ENCODE peak calls at places on chromosomes 12 and 14, in eight cellular contexts. W is CD8-positive, alpha-beta T cell; V is AG09309; G is fibroblast of the aortic adventitia; I is brain microvascular endothelial cell; P is ovary; O is thoracic aorta; H is PC-9. X is an unnamed sample.

GRCh38 chr12:87720967-87721366 is 308.2 kb downstream of the C12orf50 start:
- DNase-seq in W (no peak), V (no peak), G (no peak), I (no peak), P (no peak), O (no peak), H (no peak), X (no peak)

GRCh38 chr12:4214912-4215861 is 58.4 kb upstream of the CCND2 start:
- DNase-seq in W (peak; percentile 34), V (no peak), G (no peak), I (no peak), P (no peak), O (no peak), H (no peak), X (peak; percentile 5)

GRCh38 chr12:101794574-101794973 is 36.2 kb downstream of the GNPTAB start:
- DNase-seq in W (no peak), V (no peak), G (no peak), I (no peak), P (no peak), O (no peak), H (no peak), X (no peak)

GRCh38 chr12:45425426-45425825 is 209.5 kb downstream of the ANO6 start:
- DNase-seq in W (no peak), V (peak; percentile 69), G (peak; percentile 54), I (peak; percentile 11), P (no peak), O (no peak), H (no peak), X (peak; percentile 22)

GRCh38 chr12:20368653-20369163 is 371 bp downstream of the PDE3A start:
- DNase-seq in W (no peak), V (no peak), G (peak; percentile 59), I (peak; percentile 45), P (peak; percentile 40), O (no peak), H (no peak), X (peak; percentile 18)

GRCh38 chr14:58535084-58535483 is 102.7 kb upstream of the DACT1 start:
- DNase-seq in W (no peak), V (peak; percentile 8), G (peak; percentile 54), I (peak; percentile 18), P (no peak), O (no peak), H (no peak), X (no peak)

GRCh38 chr12:105481906-105482305 is 151.4 kb downstream of the C12orf75 start:
- DNase-seq in W (no peak), V (no peak), G (no peak), I (no peak), P (no peak), O (no peak), H (no peak), X (no peak)

GRCh38 chr12:39587247-39587646 is 32.4 kb downstream of the ABCD2 start:
- DNase-seq in W (no peak), V (no peak), G (no peak), I (peak; percentile 16), P (no peak), O (no peak), H (no peak), X (no peak)

GRCh38 chr14:104423715-104424405 is 155.7 kb upstream of the C14orf180 start:
- DNase-seq in W (no peak), V (no peak), G (no peak), I (no peak), P (peak; percentile 15), O (no peak), H (no peak), X (no peak)

GRCh38 chr12:121427556-121428055 is 27.7 kb downstream of the RNF34 start:
- DNase-seq in W (no peak), V (no peak), G (no peak), I (no peak), P (no peak), O (no peak), H (no peak), X (no peak)

GRCh38 chr14:99191663-99192621 is 80.1 kb downstream of the BCL11B start:
- DNase-seq in W (peak; percentile 74), V (no peak), G (peak; percentile 33), I (peak; percentile 53), P (peak; percentile 71), O (no peak), H (no peak), X (peak; percentile 36)

GRCh38 chr12:121287267-121287954 is 9.1 kb downstream of the CAMKK2 start:
- DNase-seq in W (no peak), V (no peak), G (peak; percentile 48), I (peak; percentile 16), P (no peak), O (no peak), H (no peak), X (peak; percentile 18)

GRCh38 chr14:68507544-68508081 is 285.3 kb downstream of the ZFP36L1 start:
- DNase-seq in W (peak; percentile 77), V (no peak), G (no peak), I (no peak), P (no peak), O (no peak), H (no peak), X (no peak)

GRCh38 chr14:59283380-59283779 is 94.9 kb downstream of the DAAM1 start:
- DNase-seq in W (no peak), V (peak; percentile 52), G (peak; percentile 56), I (no peak), P (no peak), O (no peak), H (peak; percentile 90), X (peak; percentile 56)

GRCh38 chr12:20367731-20368652 is at the start of gene PDE3A:
- DNase-seq in W (no peak), V (peak; percentile 44), G (peak; percentile 79), I (peak; percentile 82), P (peak; percentile 64), O (no peak), H (no peak), X (peak; percentile 56)

GRCh38 chr14:66311058-66311457 is 175.1 kb upstream of the CCDC196 start:
- DNase-seq in W (no peak), V (no peak), G (no peak), I (no peak), P (no peak), O (no peak), H (no peak), X (no peak)

GRCh38 chr14:72284176-72284575 is 351.9 kb downstream of the RGS6 start:
- DNase-seq in W (no peak), V (no peak), G (no peak), I (no peak), P (no peak), O (no peak), H (no peak), X (no peak)

GRCh38 chr14:74126315-74126714 is 41.6 kb downstream of the LIN52 start:
- DNase-seq in W (no peak), V (no peak), G (no peak), I (no peak), P (no peak), O (no peak), H (no peak), X (no peak)

DNA sequence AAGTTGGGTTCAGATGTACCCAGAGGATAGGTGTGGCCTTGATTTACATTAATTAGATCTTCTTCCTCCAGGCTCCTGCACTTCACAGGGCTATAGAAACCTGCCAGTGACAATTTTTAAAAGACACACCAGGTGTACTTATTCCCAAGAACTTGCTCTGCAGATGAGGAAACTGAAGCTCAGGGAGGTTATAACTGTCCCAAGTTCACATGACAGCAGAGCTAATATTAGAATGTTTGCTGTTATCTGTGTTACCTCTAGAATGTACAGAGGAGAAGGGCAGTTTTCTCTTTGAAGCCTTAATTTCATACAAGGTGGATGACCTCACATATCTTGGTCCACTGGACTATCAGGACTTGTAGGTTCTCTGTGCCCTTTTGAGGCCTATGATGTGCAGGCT is 27.7 kb downstream of the RASSF8 start:
- DNase-seq in W (no peak), V (no peak), G (no peak), I (no peak), P (no peak), O (no peak), H (no peak), X (no peak)
- H3K4me3 ChIP-seq in W (no peak overlapping the region), V (no peak overlapping the region), G (no peak overlapping the region), I (no peak overlapping the region), P (no peak overlapping the region), O (no peak overlapping the region), H (no peak overlapping the region), X (no peak overlapping the region)

GRCh38 chr12:96502477-96502876 is 13.1 kb downstream of the CFAP54 start:
- DNase-seq in W (no peak), V (no peak), G (no peak), I (no peak), P (no peak), O (no peak), H (no peak), X (no peak)

GRCh38 chr12:96500686-96501085 is 11.3 kb downstream of the CFAP54 start:
- DNase-seq in W (no peak), V (no peak), G (peak; percentile 68), I (no peak), P (no peak), O (no peak), H (no peak), X (no peak)

GRCh38 chr12:96501139-96501741 is 11.9 kb downstream of the CFAP54 start:
- DNase-seq in W (peak; percentile 45), V (no peak), G (peak; percentile 77), I (peak; percentile 53), P (no peak), O (no peak), H (peak; percentile 85), X (no peak)

GRCh38 chr12:96502949-96503532 is 13.7 kb downstream of the CFAP54 start:
- DNase-seq in W (no peak), V (no peak), G (no peak), I (no peak), P (no peak), O (no peak), H (no peak), X (no peak)

DNA sequence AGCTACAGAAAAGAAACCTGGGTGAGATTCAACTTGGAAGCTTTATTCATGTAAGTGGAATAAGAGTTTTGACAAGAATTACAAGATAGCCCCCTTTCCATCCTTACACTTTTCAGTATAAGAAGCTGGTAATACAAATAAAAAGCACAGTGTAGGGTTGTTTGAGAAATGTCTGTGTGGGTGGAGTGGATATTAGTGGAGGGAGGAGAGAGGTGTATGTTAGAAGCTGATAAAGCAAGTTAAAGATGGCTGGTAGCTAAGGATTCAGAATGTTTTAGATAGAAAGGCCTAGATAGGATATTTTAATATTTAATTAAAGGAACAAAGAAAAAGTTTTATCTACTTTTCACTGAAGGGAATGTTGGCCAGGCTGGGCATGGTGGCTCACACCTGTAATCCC is 12.5 kb downstream of the CFAP54 start:
- DNase-seq in W (no peak), V (no peak), G (no peak), I (no peak), P (no peak), O (no peak), H (no peak), X (no peak)
- H3K4me3 ChIP-seq in W (no peak overlapping the region), V (no peak overlapping the region), G (no peak overlapping the region), I (no peak overlapping the region), P (no peak overlapping the region), O (no peak overlapping the region), H (peak overlapping the region; percentile 34), X (no peak overlapping the region)

GRCh38 chr14:70515796-70516195 is 19.0 kb downstream of the ADAM20 start:
- DNase-seq in W (no peak), V (no peak), G (no peak), I (no peak), P (no peak), O (no peak), H (no peak), X (peak; percentile 7)

GRCh38 chr14:70514168-70515069 is 20.4 kb downstream of the ADAM20 start:
- DNase-seq in W (no peak), V (no peak), G (no peak), I (no peak), P (no peak), O (no peak), H (no peak), X (no peak)
- H3K4me3 ChIP-seq in W (no peak overlapping the region), V (no peak overlapping the region), G (no peak overlapping the region), I (no peak overlapping the region), P (no peak overlapping the region), O (no peak overlapping the region), H (no peak overlapping the region), X (no peak overlapping the region)

GRCh38 chr12:130162267-130162666 is at the start of gene FZD10:
- DNase-seq in W (no peak), V (no peak), G (no peak), I (no peak), P (peak; percentile 37), O (no peak), H (no peak), X (no peak)
- H3K4me3 ChIP-seq in W (no peak within 1 kb of the TSS), V (no peak within 1 kb of the TSS), G (no peak within 1 kb of the TSS), I (no peak within 1 kb of the TSS), P (peak within 1 kb of the TSS; percentile 24), O (peak within 1 kb of the TSS; percentile 63), H (no peak within 1 kb of the TSS), X (peak within 1 kb of the TSS; percentile 42)

X was measured in skeletal muscle cell.